ENCODE peak calls at places on chromosome 7, in six cellular contexts. G is neural progenitor cell, X is hepatocyte, E is HCT116, N is mammary epithelial cell, Y is GM23338. L is an unnamed sample. For H3K4me1 and H4K20me1, the result is how much of the 10 kb centered on the place peaks cover.

GRCh38 chr7:128829391-128830166 is 627 bp upstream of the FLNC start:
- DNase-seq in G (peak), X (peak), E (no peak), N (no peak), Y (peak), L (peak)

GRCh38 chr7:25858562-25859411 is 293.2 kb upstream of the NFE2L3 start:
- DNase-seq in G (peak), X (peak), E (no peak), N (no peak), Y (peak), L (no peak)

GRCh38 chr7:105975770-105976428 is 12.8 kb downstream of the CDHR3 start:
- DNase-seq in G (no peak), X (no peak), E (no peak), N (peak), Y (no peak), L (no peak)

GRCh38 chr7:105256621-105257283 is 132.0 kb downstream of the SRPK2 start:
- DNase-seq in G (no peak), X (no peak), E (no peak), N (no peak), Y (no peak), L (no peak)

GRCh38 chr7:3042861-3043489 is 692 bp downstream of the CARD11 start:
- DNase-seq in G (no peak), X (peak), E (no peak), N (no peak), Y (peak), L (peak)

GRCh38 chr7:41869596-41869995 is 166.7 kb upstream of the INHBA start:
- DNase-seq in G (no peak), X (no peak), E (no peak), N (no peak), Y (no peak), L (no peak)

GRCh38 chr7:132386249-132386681 is 190.0 kb downstream of the PLXNA4 start:
- DNase-seq in G (no peak), X (peak), E (no peak), N (no peak), Y (no peak), L (no peak)

GRCh38 chr7:154390961-154391360 is 338.8 kb downstream of the DPP6 start:
- DNase-seq in G (no peak), X (no peak), E (no peak), N (no peak), Y (no peak), L (no peak)

GRCh38 chr7:17033245-17033644 is 151.5 kb upstream of the AGR3 start:
- DNase-seq in G (no peak), X (no peak), E (no peak), N (no peak), Y (no peak), L (no peak)

GRCh38 chr7:86645676-86646276 is 2.1 kb downstream of the GRM3 start:
- DNase-seq in G (no peak), X (no peak), E (no peak), N (no peak), Y (no peak), L (no peak)

GRCh38 chr7:105999256-105999655 is 36.2 kb downstream of the CDHR3 start:
- DNase-seq in G (no peak), X (no peak), E (no peak), N (no peak), Y (no peak), L (no peak)

GRCh38 chr7:88224596-88225275 is 4.9 kb upstream of the SRI start:
- DNase-seq in G (no peak), X (no peak), E (no peak), N (peak), Y (no peak), L (peak)

GRCh38 chr7:138890782-138891445 is 90.3 kb downstream of the KIAA1549 start:
- DNase-seq in G (no peak), X (peak), E (no peak), N (no peak), Y (no peak), L (peak)

GRCh38 chr7:158646766-158647474 is 57.7 kb downstream of the NCAPG2 start:
- DNase-seq in G (peak), X (no peak), E (no peak), N (peak), Y (peak), L (no peak)

GRCh38 chr7:46786221-46786951 is 795.5 kb downstream of the TNS3 start:
- DNase-seq in G (no peak), X (no peak), E (no peak), N (peak), Y (peak), L (peak)

GRCh38 chr7:80529362-80529761 is 17.5 kb upstream of the GNAT3 start:
- DNase-seq in G (no peak), X (no peak), E (no peak), N (no peak), Y (no peak), L (no peak)

GRCh38 chr7:106858618-106859532 is 6.2 kb upstream of the PIK3CG start:
- DNase-seq in G (no peak), X (peak), E (no peak), N (peak), Y (no peak), L (peak)

GRCh38 chr7:86091369-86091768 is 552.3 kb upstream of the GRM3 start:
- DNase-seq in G (no peak), X (no peak), E (no peak), N (no peak), Y (no peak), L (no peak)

GRCh38 chr7:87216701-87217508 is 2.6 kb downstream of the TMEM243 start:
- DNase-seq in G (no peak), X (no peak), E (no peak), N (no peak), Y (no peak), L (no peak)

GRCh38 chr7:154996101-154996500 is 6.8 kb downstream of the PAXIP1 start:
- DNase-seq in G (no peak), X (no peak), E (no peak), N (no peak), Y (no peak), L (no peak)

GRCh38 chr7:87926581-87927461 is 7.2 kb upstream of the ADAM22 start:
- DNase-seq in G (peak), X (peak), E (no peak), N (peak), Y (peak), L (no peak)

GRCh38 chr7:90313908-90314307 is 7.2 kb downstream of the FAM237B start:
- DNase-seq in G (no peak), X (no peak), E (no peak), N (no peak), Y (no peak), L (no peak)

GRCh38 chr7:19560111-19560883 is 148.5 kb downstream of the POLR1F start:
- DNase-seq in G (no peak), X (peak), E (no peak), N (peak), Y (peak), L (no peak)

GRCh38 chr7:36303202-36304098 is 86.2 kb upstream of the ANLN start:
- DNase-seq in G (peak), X (peak), E (peak), N (peak), Y (no peak), L (peak)

GRCh38 chr7:189719-190118 is 2.7 kb upstream of the FAM20C start:
- DNase-seq in G (no peak), X (no peak), E (no peak), N (no peak), Y (no peak), L (no peak)

GRCh38 chr7:80361948-80362347 is 149.9 kb downstream of the GNAT3 start:
- DNase-seq in G (no peak), X (no peak), E (no peak), N (no peak), Y (peak), L (no peak)

GRCh38 chr7:104983620-104984539 is 30.1 kb upstream of the KMT2E start:
- DNase-seq in G (peak), X (peak), E (peak), N (peak), Y (peak), L (peak)

GRCh38 chr7:138999414-138999813 is 18.2 kb upstream of the KIAA1549 start:
- DNase-seq in G (no peak), X (no peak), E (no peak), N (no peak), Y (no peak), L (no peak)

GRCh38 chr7:112160130-112160770 is 45.9 kb downstream of the DOCK4 start:
- DNase-seq in G (peak), X (peak), E (no peak), N (peak), Y (no peak), L (no peak)

GRCh38 chr7:101582971-101583370 is 46.1 kb downstream of the MYL10 start:
- DNase-seq in G (no peak), X (no peak), E (no peak), N (no peak), Y (no peak), L (no peak)

GRCh38 chr7:107631588-107631987 is 29.0 kb upstream of the SLC26A4 start:
- DNase-seq in G (no peak), X (no peak), E (no peak), N (no peak), Y (no peak), L (no peak)

GRCh38 chr7:32150039-32150438 is 79.8 kb upstream of the PDE1C start:
- DNase-seq in G (no peak), X (no peak), E (no peak), N (no peak), Y (no peak), L (no peak)

GRCh38 chr7:111025013-111025412 is 65.9 kb upstream of the LRRN3 start:
- DNase-seq in G (no peak), X (peak), E (no peak), N (no peak), Y (no peak), L (no peak)

GRCh38 chr7:37247881-37248280 is 200.8 kb downstream of the ELMO1 start:
- DNase-seq in G (peak), X (peak), E (no peak), N (peak), Y (peak), L (peak)

GRCh38 chr7:158043461-158044155 is 544.0 kb downstream of the PTPRN2 start:
- DNase-seq in G (no peak), X (no peak), E (no peak), N (no peak), Y (no peak), L (no peak)

GRCh38 chr7:127993987-127994386 is 37.2 kb downstream of the LRRC4 start:
- DNase-seq in G (no peak), X (no peak), E (no peak), N (no peak), Y (no peak), L (no peak)

GRCh38 chr7:150431839-150432658 is 18.4 kb upstream of the GIMAP8 start:
- DNase-seq in G (no peak), X (no peak), E (no peak), N (no peak), Y (no peak), L (no peak)
- H3K4me1 ChIP-seq in G (under half), X (under half), E (under half), N (under half), Y (under half), L (under half)

DNA sequence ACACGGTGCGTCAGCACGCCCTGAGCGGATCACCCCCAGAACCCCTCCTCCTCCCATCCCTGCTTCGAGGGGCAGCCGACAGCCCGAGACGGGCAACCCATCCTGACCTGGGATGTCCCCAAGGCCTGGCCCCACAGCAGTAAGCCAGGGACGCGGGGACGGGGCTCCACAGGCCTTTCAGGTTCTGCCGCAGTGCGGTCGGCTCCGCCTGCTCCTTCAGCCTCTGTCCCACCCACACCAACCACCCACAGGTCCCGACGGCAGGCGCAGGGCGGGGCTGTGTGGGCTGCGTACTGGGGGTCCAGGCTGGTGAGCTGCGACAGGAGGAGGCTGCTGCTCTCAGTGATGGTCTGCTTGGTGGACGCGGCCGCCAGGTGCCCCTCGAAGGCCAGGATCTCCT is 16.7 kb downstream of the INTS1 start:
- DNase-seq in G (no peak), X (no peak), E (no peak), N (no peak), Y (no peak), L (no peak)
- H4K20me1 ChIP-seq in G (under half), X (under half), E (under half), N (under half), Y (under half), L (under half)

GRCh38 chr7:123133924-123134323 is 65.8 kb downstream of the SLC13A1 start:
- DNase-seq in G (no peak), X (no peak), E (no peak), N (no peak), Y (no peak), L (no peak)
- TF ChIP-seq EZH2 in G (no peak), X (no peak), E (no peak), N (no peak), Y (no peak), L (no peak)

GRCh38 chr7:1768835-1769234 is 98.8 kb downstream of the ELFN1 start:
- DNase-seq in G (no peak), X (no peak), E (peak), N (no peak), Y (peak), L (no peak)
- H3K4me1 ChIP-seq in G (under half), X (under half), E (under half), N (under half), Y (under half), L (under half)

L was measured in PC-9.